ENCODE peak calls at places on chromosomes 11 and 22, in five cellular contexts. R is HCT116, N is PC-3, V is hepatocyte, L is neural progenitor cell. U is an unnamed sample.

GRCh38 chr11:69939551-69940245 is 120.5 kb upstream of the FGF3 start:
- DNase-seq in R (no peak), N (no peak), V (peak; percentile 72), L (no peak), U (no peak)

GRCh38 chr11:94831529-94831928 is 63.4 kb downstream of the AMOTL1 start:
- DNase-seq in R (no peak), N (no peak), V (no peak), L (no peak), U (no peak)

GRCh38 chr11:125886997-125887372 is 483 bp upstream of the HYLS1 start:
- DNase-seq in R (no peak), N (peak; percentile 63), V (no peak), L (no peak), U (peak; percentile 75)

GRCh38 chr22:41380993-41381328 is 781 bp upstream of the TEF start:
- DNase-seq in R (peak; percentile 67), N (peak; percentile 57), V (peak; percentile 88), L (no peak), U (no peak)

GRCh38 chr11:116364357-116364756 is 408.4 kb downstream of the BUD13 start:
- DNase-seq in R (no peak), N (no peak), V (no peak), L (no peak), U (no peak)

GRCh38 chr11:111472228-111472627 is 40.0 kb downstream of the BTG4 start:
- DNase-seq in R (no peak), N (peak; percentile 70), V (no peak), L (no peak), U (no peak)

GRCh38 chr22:24400726-24401596 is 26.4 kb upstream of the ADORA2A start:
- DNase-seq in R (no peak), N (no peak), V (no peak), L (no peak), U (peak; percentile 45)

GRCh38 chr11:112579282-112579681 is 318.6 kb upstream of the PLET1 start:
- DNase-seq in R (no peak), N (no peak), V (no peak), L (no peak), U (no peak)

GRCh38 chr11:125679397-125679796 is 1.2 kb downstream of the ACRV1 start:
- DNase-seq in R (peak; percentile 3), N (peak; percentile 16), V (no peak), L (no peak), U (peak; percentile 7)

GRCh38 chr11:64643927-64644326 is 52.9 kb downstream of the SLC22A12 start:
- DNase-seq in R (no peak), N (no peak), V (no peak), L (no peak), U (no peak)

GRCh38 chr11:76161261-76161961 is 44.9 kb downstream of the WNT11 start:
- DNase-seq in R (no peak), N (no peak), V (peak; percentile 66), L (peak; percentile 40), U (no peak)

GRCh38 chr22:45336971-45337431 is 27.3 kb downstream of the FAM118A start:
- DNase-seq in R (no peak), N (no peak), V (peak; percentile 32), L (no peak), U (no peak)

GRCh38 chr11:4085575-4085974 is 9.0 kb upstream of the RRM1 start:
- DNase-seq in R (no peak), N (no peak), V (no peak), L (no peak), U (no peak)

GRCh38 chr11:10725114-10725906 is 25.7 kb upstream of the CTR9 start:
- DNase-seq in R (peak; percentile 79), N (peak; percentile 83), V (no peak), L (no peak), U (no peak)

GRCh38 chr22:44442856-44443595 is 55.0 kb downstream of the RTL6 start:
- DNase-seq in R (no peak), N (no peak), V (no peak), L (no peak), U (no peak)

DNA sequence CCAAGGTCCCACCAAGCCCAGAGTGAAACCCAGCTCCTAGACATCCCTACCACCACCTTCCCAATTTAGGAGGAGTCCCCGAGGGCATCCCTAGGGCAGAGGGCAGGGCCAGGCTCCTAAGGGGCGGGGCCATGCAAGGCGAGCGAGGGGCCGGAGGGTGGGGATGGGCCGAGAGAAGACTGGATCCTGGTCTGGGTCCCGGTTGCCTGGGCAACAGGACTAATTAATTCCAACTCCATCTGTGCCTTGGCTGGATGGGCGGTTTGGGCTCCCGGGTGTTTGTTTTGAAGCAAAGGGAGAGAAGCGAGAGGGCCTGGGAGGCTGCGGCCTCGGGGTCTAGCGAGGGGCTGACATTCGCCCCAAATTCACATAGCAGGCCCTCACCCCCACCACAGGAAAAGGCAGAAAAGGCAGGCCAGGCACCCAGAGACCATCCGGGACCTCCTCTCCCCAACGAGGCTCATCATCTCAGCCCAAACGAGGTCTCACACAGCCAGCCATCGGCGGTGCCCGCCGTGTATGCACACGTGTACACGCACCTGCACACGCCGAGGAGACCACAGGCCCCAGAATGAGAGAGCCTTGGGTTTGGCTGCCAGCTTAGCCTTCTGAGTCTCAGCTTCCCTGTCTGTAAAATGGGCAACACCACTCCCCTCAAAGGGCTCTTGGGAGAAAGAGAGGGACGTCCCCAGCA is 23.9 kb downstream of the ELFN2 start:
- DNase-seq in R (no peak), N (no peak), V (no peak), L (peak; percentile 90), U (no peak)
- H2AFZ ChIP-seq in R (no peak overlapping the region), N (no peak overlapping the region), V (no peak overlapping the region), L (no peak overlapping the region), U (no peak overlapping the region)

GRCh38 chr11:122773781-122774266 is 64.5 kb upstream of the CRTAM start:
- DNase-seq in R (no peak), N (no peak), V (no peak), L (no peak), U (no peak)

GRCh38 chr11:122775675-122776271 is 62.5 kb upstream of the CRTAM start:
- DNase-seq in R (no peak), N (no peak), V (no peak), L (no peak), U (no peak)

GRCh38 chr11:122779047-122779629 is 59.2 kb upstream of the CRTAM start:
- DNase-seq in R (no peak), N (no peak), V (no peak), L (no peak), U (no peak)

GRCh38 chr11:122778148-122778547 is 60.2 kb upstream of the CRTAM start:
- DNase-seq in R (no peak), N (peak; percentile 44), V (no peak), L (no peak), U (no peak)

DNA sequence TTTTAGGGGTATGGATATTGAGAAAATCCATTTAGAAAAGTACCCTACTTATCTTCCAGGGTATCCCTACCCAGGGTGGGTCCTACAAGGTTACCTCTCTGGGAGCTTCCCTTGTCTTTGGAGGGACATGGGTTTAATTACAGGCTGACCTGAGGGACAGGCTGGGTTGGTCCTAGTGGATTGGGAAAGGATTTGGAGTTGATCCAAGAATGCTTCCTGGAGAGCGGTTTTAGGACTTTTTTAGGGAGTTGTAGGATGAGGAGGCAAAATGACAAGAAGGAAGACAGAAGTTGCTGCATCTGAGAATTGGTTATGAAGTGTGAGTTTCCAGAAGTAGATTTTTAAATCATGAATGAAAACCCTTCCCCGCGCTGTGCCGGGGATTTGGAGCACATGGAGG is 61.8 kb upstream of the CRTAM start:
- DNase-seq in R (no peak), N (peak; percentile 23), V (no peak), L (no peak), U (no peak)
- TF ChIP-seq EZH2phosphoT487 in R (no peak), N (no peak), V (no peak), L (no peak), U (no peak)

GRCh38 chr11:36326524-36327419 is 30.7 kb downstream of the PRR5L start:
- DNase-seq in R (no peak), N (no peak), V (no peak), L (no peak), U (no peak)
- H3K4me2 ChIP-seq in R (no peak overlapping the region), N (no peak overlapping the region), V (no peak overlapping the region), L (no peak overlapping the region), U (no peak overlapping the region)

GRCh38 chr22:17491090-17491489 is 72.2 kb upstream of the SLC25A18 start:
- DNase-seq in R (no peak), N (no peak), V (no peak), L (no peak), U (no peak)
- H2AFZ ChIP-seq in R (no peak overlapping the region), N (no peak overlapping the region), V (no peak overlapping the region), L (no peak overlapping the region), U (no peak overlapping the region)

DNA sequence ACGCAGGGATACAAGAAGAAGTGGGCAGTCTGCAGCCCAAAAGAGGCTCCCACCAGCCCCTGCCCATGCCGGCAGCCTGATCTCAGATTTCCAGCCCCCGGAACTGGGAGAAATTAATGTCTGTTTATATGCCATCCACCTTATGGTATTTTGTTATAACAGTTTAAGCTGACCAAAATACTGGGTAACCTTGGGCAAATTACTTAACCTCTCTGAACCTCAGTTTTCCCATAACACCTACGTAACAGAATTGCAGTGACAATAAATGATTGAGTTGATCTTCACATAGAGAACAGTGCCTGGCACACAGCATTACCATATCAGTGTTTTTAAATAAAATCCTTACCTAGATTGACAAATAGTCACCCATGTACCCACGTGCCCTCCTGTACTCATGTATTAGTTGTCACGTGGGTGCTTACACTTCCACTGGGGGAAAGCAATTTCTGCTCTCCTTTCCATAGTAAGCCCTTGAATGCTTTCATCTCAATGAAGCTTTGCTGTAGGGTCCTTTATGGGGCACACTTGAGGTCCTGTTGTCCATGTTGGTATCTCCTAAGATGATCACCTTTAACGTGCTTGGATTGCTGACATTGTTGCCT is 54.2 kb upstream of the PHF21A start:
- DNase-seq in R (no peak), N (no peak), V (no peak), L (no peak), U (no peak)
- TF ChIP-seq EZH2phosphoT487 in R (no peak), N (no peak), V (no peak), L (no peak), U (no peak)

U was measured in OCI-LY7.